ENCODE peak calls at places on chromosomes 5 and 9, in five cellular contexts. One of them, this sample, is unnamed.

GRCh38 chr5:151092750-151093149 is 11.9 kb upstream of the TNIP1 start:
- DNase-seq in activated effector memory CD4-positive, alpha-beta T cell treated with anti-CD3 and anti-CD28 coated beads, Interleukin-2, amount 50 U/mL, for 16 hours: no peak
- DNase-seq in hepatocyte: no peak
- DNase-seq in endodermal cell: no peak
- DNase-seq in HuH-7.5: no peak
- DNase-seq in this sample: peak; percentile 85

GRCh38 chr9:93681316-93682154 is 105.2 kb downstream of the PHF2 start:
- DNase-seq in activated effector memory CD4-positive, alpha-beta T cell treated with anti-CD3 and anti-CD28 coated beads, Interleukin-2, amount 50 U/mL, for 16 hours: no peak
- DNase-seq in hepatocyte: peak; percentile 69
- DNase-seq in endodermal cell: peak; percentile 38
- DNase-seq in HuH-7.5: no peak
- DNase-seq in this sample: no peak

GRCh38 chr5:161744276-161744675 is 58.8 kb downstream of the GABRA6 start:
- DNase-seq in activated effector memory CD4-positive, alpha-beta T cell treated with anti-CD3 and anti-CD28 coated beads, Interleukin-2, amount 50 U/mL, for 16 hours: no peak
- DNase-seq in hepatocyte: no peak
- DNase-seq in endodermal cell: no peak
- DNase-seq in HuH-7.5: no peak
- DNase-seq in this sample: no peak

GRCh38 chr5:28505121-28505520 is 1466.7 kb upstream of the CDH9 start:
- DNase-seq in activated effector memory CD4-positive, alpha-beta T cell treated with anti-CD3 and anti-CD28 coated beads, Interleukin-2, amount 50 U/mL, for 16 hours: no peak
- DNase-seq in hepatocyte: no peak
- DNase-seq in endodermal cell: no peak
- DNase-seq in HuH-7.5: no peak
- DNase-seq in this sample: no peak

GRCh38 chr9:3875371-3876132 is 349.8 kb upstream of the RFX3 start:
- DNase-seq in activated effector memory CD4-positive, alpha-beta T cell treated with anti-CD3 and anti-CD28 coated beads, Interleukin-2, amount 50 U/mL, for 16 hours: no peak
- DNase-seq in hepatocyte: no peak
- DNase-seq in endodermal cell: no peak
- DNase-seq in HuH-7.5: no peak
- DNase-seq in this sample: peak; percentile 96

GRCh38 chr5:35626108-35626507 is 8.4 kb downstream of the SPEF2 start:
- DNase-seq in activated effector memory CD4-positive, alpha-beta T cell treated with anti-CD3 and anti-CD28 coated beads, Interleukin-2, amount 50 U/mL, for 16 hours: no peak
- DNase-seq in hepatocyte: no peak
- DNase-seq in endodermal cell: no peak
- DNase-seq in HuH-7.5: no peak
- DNase-seq in this sample: no peak

GRCh38 chr9:128819716-128820664 is 1.7 kb downstream of the ENDOG start:
- DNase-seq in activated effector memory CD4-positive, alpha-beta T cell treated with anti-CD3 and anti-CD28 coated beads, Interleukin-2, amount 50 U/mL, for 16 hours: no peak
- DNase-seq in hepatocyte: peak; percentile 64
- DNase-seq in endodermal cell: no peak
- DNase-seq in HuH-7.5: no peak
- DNase-seq in this sample: no peak

GRCh38 chr5:25107878-25108277 is 463.1 kb upstream of the CDH10 start:
- DNase-seq in activated effector memory CD4-positive, alpha-beta T cell treated with anti-CD3 and anti-CD28 coated beads, Interleukin-2, amount 50 U/mL, for 16 hours: no peak
- DNase-seq in hepatocyte: no peak
- DNase-seq in endodermal cell: no peak
- DNase-seq in HuH-7.5: no peak
- DNase-seq in this sample: peak; percentile 4

GRCh38 chr9:23826120-23826629 is at the start of gene ELAVL2:
- DNase-seq in activated effector memory CD4-positive, alpha-beta T cell treated with anti-CD3 and anti-CD28 coated beads, Interleukin-2, amount 50 U/mL, for 16 hours: peak; percentile 73
- DNase-seq in hepatocyte: peak; percentile 95
- DNase-seq in endodermal cell: peak; percentile 99
- DNase-seq in HuH-7.5: no peak
- DNase-seq in this sample: peak; percentile 100